ENCODE peak calls at places on chromosomes 11 and 22, in four cellular contexts. One of them, this sample, is unnamed. For H3K36me3, the result is how much of the 10 kb centered on the place peaks cover.

GRCh38 chr22:26709617-26710390 is 52.4 kb downstream of the MIAT start:
- DNase-seq in body of pancreas: no peak
- DNase-seq in cardiac muscle cell: no peak
- DNase-seq in adrenal gland: no peak
- DNase-seq in this sample: peak

GRCh38 chr22:19717181-19717580 is 2.9 kb downstream of the SEPTIN5 start:
- DNase-seq in body of pancreas: no peak
- DNase-seq in cardiac muscle cell: no peak
- DNase-seq in adrenal gland: no peak
- DNase-seq in this sample: no peak

GRCh38 chr11:456533-456932 is 6.5 kb downstream of the PTDSS2 start:
- DNase-seq in cardiac muscle cell: no peak
- DNase-seq in body of pancreas: no peak
- DNase-seq in adrenal gland: no peak
- DNase-seq in this sample: no peak

GRCh38 chr11:123493393-123494063 is 63.5 kb downstream of the GRAMD1B start:
- DNase-seq in adrenal gland: no peak
- DNase-seq in body of pancreas: no peak
- DNase-seq in cardiac muscle cell: no peak
- DNase-seq in this sample: no peak

GRCh38 chr11:114042234-114042633 is 17.3 kb upstream of the ZBTB16 start:
- DNase-seq in body of pancreas: no peak
- DNase-seq in cardiac muscle cell: no peak
- DNase-seq in adrenal gland: no peak
- DNase-seq in this sample: no peak

GRCh38 chr22:17436382-17436951 is 67.2 kb downstream of the CECR2 start:
- DNase-seq in body of pancreas: no peak
- DNase-seq in adrenal gland: no peak
- DNase-seq in cardiac muscle cell: peak
- DNase-seq in this sample: no peak

GRCh38 chr11:44417756-44418437 is 108.0 kb upstream of the ALX4 start:
- DNase-seq in cardiac muscle cell: no peak
- DNase-seq in adrenal gland: no peak
- DNase-seq in body of pancreas: no peak
- DNase-seq in this sample: no peak

GRCh38 chr22:37486224-37486845 is at the start of gene MFNG:
- DNase-seq in adrenal gland: peak
- DNase-seq in body of pancreas: peak
- DNase-seq in cardiac muscle cell: peak
- DNase-seq in this sample: no peak

GRCh38 chr11:9858218-9858617 is 194.3 kb downstream of the SWAP70 start:
- DNase-seq in adrenal gland: no peak
- DNase-seq in body of pancreas: no peak
- DNase-seq in cardiac muscle cell: no peak
- DNase-seq in this sample: no peak

GRCh38 chr11:60570970-60571369 is 55.8 kb downstream of the MS4A13 start:
- DNase-seq in cardiac muscle cell: no peak
- DNase-seq in adrenal gland: no peak
- DNase-seq in body of pancreas: no peak
- DNase-seq in this sample: no peak

GRCh38 chr11:35363246-35364100 is 55.9 kb downstream of the SLC1A2 start:
- DNase-seq in cardiac muscle cell: no peak
- DNase-seq in body of pancreas: no peak
- DNase-seq in adrenal gland: no peak
- DNase-seq in this sample: no peak

GRCh38 chr11:132346558-132347148 is 976.2 kb downstream of the NTM start:
- DNase-seq in body of pancreas: no peak
- DNase-seq in adrenal gland: no peak
- DNase-seq in cardiac muscle cell: no peak
- DNase-seq in this sample: no peak

GRCh38 chr22:34281738-34282137 is 361.5 kb upstream of the LARGE1 start:
- DNase-seq in adrenal gland: no peak
- DNase-seq in cardiac muscle cell: no peak
- DNase-seq in body of pancreas: no peak
- DNase-seq in this sample: no peak

GRCh38 chr22:35739642-35740041 is 22.0 kb downstream of the APOL5 start:
- DNase-seq in cardiac muscle cell: no peak
- DNase-seq in body of pancreas: no peak
- DNase-seq in adrenal gland: no peak
- DNase-seq in this sample: no peak
- TF ChIP-seq CTCF in cardiac muscle cell: peak
- TF ChIP-seq CTCF in body of pancreas: no peak
- TF ChIP-seq CTCF in adrenal gland: peak
- TF ChIP-seq CTCF in this sample: peak

GRCh38 chr11:6259638-6260019 is at the start of gene CCKBR:
- DNase-seq in adrenal gland: peak
- DNase-seq in body of pancreas: peak
- DNase-seq in cardiac muscle cell: peak
- DNase-seq in this sample: no peak
- H3K4me3 ChIP-seq in adrenal gland: peak
- H3K4me3 ChIP-seq in body of pancreas: peak
- H3K4me3 ChIP-seq in cardiac muscle cell: peak
- H3K4me3 ChIP-seq in this sample: no peak

DNA sequence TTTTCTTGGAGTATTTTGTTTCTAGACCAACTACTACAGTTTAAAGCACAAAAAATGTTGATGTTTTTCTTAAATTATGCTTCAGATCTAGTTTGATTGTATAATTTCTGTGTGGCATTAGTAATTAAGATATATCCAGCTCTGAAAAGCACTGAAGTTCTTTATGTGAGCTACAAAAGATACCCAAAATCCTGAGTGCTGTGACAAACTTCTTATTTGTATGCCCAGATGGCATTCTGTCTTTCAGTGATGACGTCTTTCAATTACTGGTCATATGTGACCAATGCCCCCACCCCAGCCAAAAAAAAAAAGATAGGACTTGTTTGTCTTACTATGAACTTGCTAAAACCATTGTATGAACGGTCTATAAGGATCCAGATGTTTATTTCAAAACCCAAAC is 51.3 kb downstream of the BIRC2 start:
- DNase-seq in cardiac muscle cell: no peak
- DNase-seq in body of pancreas: no peak
- DNase-seq in adrenal gland: no peak
- DNase-seq in this sample: no peak
- H3K36me3 ChIP-seq in cardiac muscle cell: under half
- H3K36me3 ChIP-seq in body of pancreas: under half
- H3K36me3 ChIP-seq in adrenal gland: under half
- H3K36me3 ChIP-seq in this sample: under half

DNA sequence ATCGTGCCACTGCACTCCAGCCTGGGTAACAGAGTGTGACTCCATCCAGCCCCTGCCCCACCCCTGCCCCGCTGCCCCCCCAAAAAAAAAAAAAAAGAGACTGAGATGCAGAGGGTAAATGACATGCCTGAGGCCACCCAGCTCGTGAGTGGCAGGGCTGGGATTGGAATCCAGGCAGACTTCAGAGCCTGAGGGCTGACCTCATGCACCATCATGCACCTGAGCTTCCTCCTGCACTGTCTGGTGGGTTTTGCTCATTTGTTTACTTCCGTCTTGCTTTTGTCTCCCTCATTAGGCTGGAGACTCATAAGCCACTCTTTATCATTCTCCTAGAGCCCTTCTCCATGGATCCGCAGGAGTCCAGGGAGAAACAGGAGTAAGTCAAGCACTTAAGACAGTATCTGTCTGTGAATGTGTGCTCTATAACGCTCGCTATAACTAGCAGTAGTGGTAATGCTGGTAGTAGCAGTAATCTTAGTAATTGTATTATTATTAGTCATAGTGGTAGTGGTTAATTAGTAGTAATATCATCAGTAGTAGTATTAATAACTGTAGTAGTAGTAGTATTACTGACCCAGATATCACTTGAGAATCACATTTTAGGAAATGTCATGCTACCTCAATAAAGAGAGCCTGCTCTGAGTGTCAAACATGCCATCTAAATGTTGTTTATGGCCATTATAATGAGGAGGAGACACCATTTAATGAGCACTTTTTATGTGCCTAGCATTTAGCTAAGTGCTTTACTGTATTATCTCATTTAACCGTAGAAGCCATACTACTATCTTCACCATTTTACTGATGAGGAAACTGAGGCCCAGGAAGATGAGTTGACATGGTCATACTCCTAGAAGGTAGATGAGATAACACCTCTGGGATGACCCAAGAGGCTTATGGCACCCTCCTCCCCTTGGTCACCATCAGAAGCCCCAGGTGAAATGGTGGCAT is 85.0 kb downstream of the NAT10 start:
- DNase-seq in adrenal gland: no peak
- DNase-seq in cardiac muscle cell: no peak
- DNase-seq in body of pancreas: no peak
- DNase-seq in this sample: no peak
- TF ChIP-seq CTCF in adrenal gland: no peak
- TF ChIP-seq CTCF in cardiac muscle cell: no peak
- TF ChIP-seq CTCF in body of pancreas: no peak
- TF ChIP-seq CTCF in this sample: no peak

GRCh38 chr11:3203221-3204043 is 15.2 kb downstream of the MRGPRG start:
- DNase-seq in cardiac muscle cell: peak
- DNase-seq in body of pancreas: peak
- DNase-seq in adrenal gland: no peak
- DNase-seq in this sample: no peak

GRCh38 chr11:3201677-3202181 is 16.9 kb downstream of the MRGPRG start:
- DNase-seq in cardiac muscle cell: no peak
- DNase-seq in body of pancreas: no peak
- DNase-seq in adrenal gland: no peak
- DNase-seq in this sample: no peak

GRCh38 chr11:3202305-3202704 is 16.3 kb downstream of the MRGPRG start:
- DNase-seq in body of pancreas: no peak
- DNase-seq in adrenal gland: no peak
- DNase-seq in cardiac muscle cell: no peak
- DNase-seq in this sample: no peak

GRCh38 chr11:3201112-3201581 is 17.5 kb downstream of the MRGPRG start:
- DNase-seq in body of pancreas: no peak
- DNase-seq in cardiac muscle cell: no peak
- DNase-seq in adrenal gland: no peak
- DNase-seq in this sample: no peak

DNA sequence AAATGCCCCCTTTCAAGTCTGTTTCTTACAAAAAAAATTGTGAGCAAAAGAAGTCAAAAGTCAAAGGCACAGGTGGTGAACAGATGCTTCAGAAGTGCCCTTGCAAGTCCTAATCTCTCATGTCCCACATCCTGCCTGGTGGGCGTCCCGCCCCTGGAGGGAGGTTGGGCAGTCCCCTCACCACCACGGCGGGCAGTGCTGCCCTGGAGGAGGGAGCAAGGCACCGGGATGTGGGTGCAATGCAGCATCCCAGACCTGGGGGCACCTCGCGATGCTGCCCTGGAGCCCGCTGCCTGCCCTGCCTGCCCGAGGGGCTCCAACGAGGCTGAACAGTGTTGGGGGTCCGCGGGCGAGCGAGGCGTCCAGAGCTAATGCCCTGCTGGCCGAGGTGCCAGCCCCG is 15.9 kb downstream of the MRGPRG start:
- DNase-seq in adrenal gland: no peak
- DNase-seq in body of pancreas: no peak
- DNase-seq in cardiac muscle cell: no peak
- DNase-seq in this sample: no peak
- H3K4me3 ChIP-seq in adrenal gland: no peak
- H3K4me3 ChIP-seq in body of pancreas: no peak
- H3K4me3 ChIP-seq in cardiac muscle cell: no peak
- H3K4me3 ChIP-seq in this sample: no peak

GRCh38 chr22:23280356-23281052 is 100.2 kb downstream of the BCR start:
- DNase-seq in cardiac muscle cell: no peak
- DNase-seq in body of pancreas: no peak
- DNase-seq in adrenal gland: no peak
- DNase-seq in this sample: no peak
- H3K36me3 ChIP-seq in cardiac muscle cell: under half
- H3K36me3 ChIP-seq in body of pancreas: under half
- H3K36me3 ChIP-seq in adrenal gland: under half
- H3K36me3 ChIP-seq in this sample: under half

GRCh38 chr22:28604961-28605360 is 74.7 kb downstream of the TTC28 start:
- DNase-seq in body of pancreas: no peak
- DNase-seq in cardiac muscle cell: no peak
- DNase-seq in adrenal gland: no peak
- DNase-seq in this sample: no peak

GRCh38 chr22:28597665-28598064 is 82.0 kb downstream of the TTC28 start:
- DNase-seq in adrenal gland: no peak
- DNase-seq in cardiac muscle cell: no peak
- DNase-seq in body of pancreas: no peak
- DNase-seq in this sample: no peak

GRCh38 chr22:28601915-28602314 is 77.7 kb downstream of the TTC28 start:
- DNase-seq in body of pancreas: no peak
- DNase-seq in cardiac muscle cell: no peak
- DNase-seq in adrenal gland: no peak
- DNase-seq in this sample: no peak

GRCh38 chr22:28599693-28600092 is 79.9 kb downstream of the TTC28 start:
- DNase-seq in adrenal gland: no peak
- DNase-seq in body of pancreas: no peak
- DNase-seq in cardiac muscle cell: no peak
- DNase-seq in this sample: no peak

DNA sequence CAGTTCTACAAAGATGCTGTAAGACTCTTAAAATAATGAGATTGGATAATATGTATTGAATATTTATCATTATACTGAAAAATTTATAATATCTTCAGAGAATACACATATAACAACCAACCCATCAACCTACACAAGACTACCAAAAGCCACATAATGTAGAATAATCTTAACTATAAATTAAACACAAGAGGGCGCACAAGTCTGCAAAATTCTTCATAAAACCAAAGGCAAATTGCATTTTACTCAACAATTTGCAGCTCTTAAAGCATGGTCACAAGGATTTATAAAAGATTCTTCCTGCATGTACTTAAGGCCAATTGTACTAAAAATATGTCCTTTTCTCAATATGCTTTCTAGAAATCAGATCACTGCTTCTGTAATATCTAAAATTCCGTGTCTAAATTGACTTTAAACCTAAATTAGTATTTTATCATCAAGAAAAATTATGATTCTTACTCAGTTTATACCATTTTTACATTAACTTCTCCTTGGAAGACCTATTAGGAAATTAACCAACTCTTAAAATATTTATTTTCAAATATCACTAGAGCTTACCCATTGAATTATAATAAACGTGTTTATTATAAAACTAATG is 79.0 kb downstream of the TTC28 start:
- DNase-seq in cardiac muscle cell: peak
- DNase-seq in body of pancreas: peak
- DNase-seq in adrenal gland: no peak
- DNase-seq in this sample: no peak
- TF ChIP-seq CTCF in cardiac muscle cell: peak
- TF ChIP-seq CTCF in body of pancreas: peak
- TF ChIP-seq CTCF in adrenal gland: peak
- TF ChIP-seq CTCF in this sample: peak

GRCh38 chr11:96306600-96306932 is 36.4 kb downstream of the MAML2 start:
- DNase-seq in cardiac muscle cell: peak
- DNase-seq in body of pancreas: no peak
- DNase-seq in adrenal gland: no peak
- DNase-seq in this sample: no peak
- H3K4me3 ChIP-seq in cardiac muscle cell: peak
- H3K4me3 ChIP-seq in body of pancreas: no peak
- H3K4me3 ChIP-seq in adrenal gland: no peak
- H3K4me3 ChIP-seq in this sample: no peak